ENCODE peak calls at places on chromosomes 11 and 22, in five cellular contexts. Y is mucosa of descending colon, B is right lobe of liver, L is astrocyte, Z is GM13977. D is an unnamed sample.

GRCh38 chr11:33690290-33691050 is 10.2 kb downstream of the C11orf91 start:
- DNase-seq in Y (peak), B (peak), L (peak), Z (no peak), D (peak)

GRCh38 chr11:98194611-98195010 is 826.1 kb upstream of the CNTN5 start:
- DNase-seq in Y (no peak), B (no peak), L (no peak), Z (no peak), D (no peak)

GRCh38 chr11:17267576-17267975 is 9.0 kb upstream of the NUCB2 start:
- DNase-seq in Y (no peak), B (no peak), L (peak), Z (no peak), D (peak)

GRCh38 chr11:15747671-15748070 is 608.7 kb downstream of the SOX6 start:
- DNase-seq in Y (no peak), B (no peak), L (peak), Z (no peak), D (no peak)

GRCh38 chr22:31639640-31640039 is 22.4 kb downstream of the PISD start:
- DNase-seq in Y (peak), B (no peak), L (no peak), Z (no peak), D (no peak)

GRCh38 chr22:49869855-49870712 is 16.4 kb downstream of the ZBED4 start:
- DNase-seq in Y (no peak), B (no peak), L (no peak), Z (no peak), D (no peak)

GRCh38 chr11:20057055-20057943 is 103.0 kb downstream of the DBX1 start:
- DNase-seq in Y (no peak), B (no peak), L (peak), Z (no peak), D (no peak)

GRCh38 chr11:606245-606644 is 9.5 kb downstream of the IRF7 start:
- DNase-seq in Y (peak), B (peak), L (peak), Z (no peak), D (no peak)

GRCh38 chr11:128467610-128468041 is 119.7 kb downstream of the ETS1 start:
- DNase-seq in Y (no peak), B (no peak), L (peak), Z (no peak), D (peak)

GRCh38 chr11:95716266-95716665 is 73.3 kb downstream of the FAM76B start:
- DNase-seq in Y (no peak), B (no peak), L (peak), Z (no peak), D (no peak)

GRCh38 chr11:105786766-105787165 is 176.9 kb downstream of the GRIA4 start:
- DNase-seq in Y (no peak), B (no peak), L (no peak), Z (no peak), D (no peak)

GRCh38 chr11:64250875-64251721 is at the start of gene PLCB3:
- DNase-seq in Y (peak), B (peak), L (no peak), Z (peak), D (no peak)

GRCh38 chr22:50627452-50627913 is 469 bp downstream of the ARSA start:
- DNase-seq in Y (no peak), B (peak), L (no peak), Z (no peak), D (no peak)

GRCh38 chr11:88555018-88555828 is 217.7 kb upstream of the CTSC start:
- DNase-seq in Y (no peak), B (no peak), L (peak), Z (no peak), D (peak)

GRCh38 chr11:117878939-117879475 is 2.5 kb upstream of the FXYD6 start:
- DNase-seq in Y (no peak), B (no peak), L (no peak), Z (no peak), D (no peak)

GRCh38 chr22:22410121-22410520 is 98.4 kb downstream of the ZNF280B start:
- DNase-seq in Y (peak), B (peak), L (no peak), Z (no peak), D (no peak)

GRCh38 chr22:44710474-44711235 is 8.7 kb downstream of the PRR5 start:
- DNase-seq in Y (peak), B (no peak), L (no peak), Z (peak), D (no peak)

GRCh38 chr11:833114-833791 is 501 bp downstream of the CD151 start:
- DNase-seq in Y (peak), B (peak), L (no peak), Z (peak), D (no peak)

GRCh38 chr11:3775761-3776406 is 21.5 kb downstream of the NUP98 start:
- DNase-seq in Y (no peak), B (no peak), L (no peak), Z (no peak), D (no peak)

GRCh38 chr11:96614846-96615245 is 225.0 kb downstream of the JRKL start:
- DNase-seq in Y (no peak), B (no peak), L (no peak), Z (no peak), D (no peak)

GRCh38 chr11:67118801-67119576 is at the start of gene KDM2A:
- DNase-seq in Y (peak), B (peak), L (peak), Z (peak), D (peak)
- TF ChIP-seq CTCF in Y (peak), B (no peak), L (no peak), Z (peak), D (peak)

DNA sequence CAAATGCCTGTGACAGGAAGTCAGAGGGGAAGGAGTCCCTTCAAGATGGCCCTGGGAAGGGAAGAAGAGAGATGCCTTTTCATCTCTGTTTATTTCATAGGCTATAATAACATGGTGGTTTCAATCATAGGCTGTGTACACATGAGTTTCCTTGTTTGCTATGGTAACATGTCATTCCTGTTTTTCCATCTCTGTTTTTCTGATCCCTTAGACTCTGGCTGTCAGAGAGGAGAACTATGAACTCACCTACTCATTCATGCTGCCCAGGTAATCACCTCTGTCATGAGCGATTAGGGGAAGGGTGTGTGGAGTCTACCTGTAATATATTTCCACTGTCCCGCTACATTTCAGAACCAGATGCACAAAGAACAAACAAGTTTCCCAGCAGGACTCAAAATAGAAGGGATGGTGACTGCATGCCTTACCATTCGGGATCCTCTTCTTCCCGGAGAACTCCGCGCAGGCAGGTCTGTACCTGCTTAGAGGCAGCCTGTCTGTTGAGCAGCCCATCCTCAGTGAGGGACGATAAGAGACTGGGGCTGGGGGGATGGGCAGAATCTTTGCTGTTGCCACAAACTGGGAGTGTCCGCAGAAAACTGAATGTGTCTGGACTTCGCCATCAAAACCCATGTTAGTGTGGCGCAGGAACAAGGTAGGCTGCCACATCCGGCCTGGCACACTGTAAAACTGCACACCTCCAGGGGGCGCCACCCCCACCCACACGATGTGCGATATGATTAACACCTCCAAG is 7.1 kb upstream of the PEX26 start:
- DNase-seq in Y (no peak), B (no peak), L (no peak), Z (no peak), D (no peak)
- TF ChIP-seq CTCF in Y (no peak), B (no peak), L (no peak), Z (peak), D (peak)

GRCh38 chr11:120012245-120012644 is 125.7 kb downstream of the TRIM29 start:
- DNase-seq in Y (no peak), B (no peak), L (no peak), Z (no peak), D (no peak)

GRCh38 chr11:120013325-120014250 is 124.3 kb downstream of the TRIM29 start:
- DNase-seq in Y (peak), B (peak), L (peak), Z (peak), D (peak)

GRCh38 chr11:120011836-120012235 is 126.1 kb downstream of the TRIM29 start:
- DNase-seq in Y (no peak), B (no peak), L (no peak), Z (no peak), D (no peak)

GRCh38 chr11:120004723-120005122 is 133.2 kb downstream of the TRIM29 start:
- DNase-seq in Y (no peak), B (no peak), L (no peak), Z (no peak), D (no peak)

GRCh38 chr11:120009938-120010337 is 128.0 kb downstream of the TRIM29 start:
- DNase-seq in Y (no peak), B (no peak), L (no peak), Z (no peak), D (no peak)
- TF ChIP-seq CTCF in Y (no peak), B (no peak), L (no peak), Z (no peak), D (no peak)

GRCh38 chr11:22189660-22190059 is 3.2 kb upstream of the ANO5 start:
- DNase-seq in Y (no peak), B (no peak), L (no peak), Z (no peak), D (no peak)

GRCh38 chr11:22190827-22191463 is 1.9 kb upstream of the ANO5 start:
- DNase-seq in Y (no peak), B (no peak), L (no peak), Z (no peak), D (no peak)

GRCh38 chr11:22193348-22194051 is 615 bp downstream of the ANO5 start:
- DNase-seq in Y (peak), B (peak), L (peak), Z (peak), D (no peak)

GRCh38 chr11:22192642-22193347 is at the start of gene ANO5:
- DNase-seq in Y (peak), B (peak), L (peak), Z (peak), D (no peak)

DNA sequence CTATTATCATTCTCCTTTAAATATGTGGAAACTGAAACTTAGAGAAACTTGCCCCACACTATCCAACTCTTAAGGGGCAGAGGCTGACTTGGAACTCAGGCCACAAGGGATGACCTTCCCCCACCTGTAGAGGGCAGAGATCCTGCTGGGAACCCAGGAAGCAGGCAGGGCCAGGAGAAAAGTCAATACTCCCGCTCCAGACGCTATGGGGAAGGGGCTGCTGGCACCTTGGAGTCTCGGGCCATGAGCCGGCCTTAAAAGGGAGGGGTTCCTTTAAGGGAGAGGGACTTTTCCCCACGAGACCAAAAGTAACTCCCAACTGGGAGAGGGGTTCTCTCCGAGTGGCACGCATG is 620 bp upstream of the ANO5 start:
- DNase-seq in Y (peak), B (peak), L (no peak), Z (peak), D (no peak)
- TF ChIP-seq CTCF in Y (no peak), B (peak), L (no peak), Z (peak), D (no peak)

GRCh38 chr22:38751066-38751421 is 4.8 kb downstream of the SUN2 start:
- DNase-seq in Y (no peak), B (no peak), L (no peak), Z (no peak), D (no peak)
- TF ChIP-seq CTCF in Y (no peak), B (no peak), L (no peak), Z (no peak), D (no peak)

GRCh38 chr11:65433657-65434056 is 11.1 kb downstream of the NEAT1 start:
- DNase-seq in Y (no peak), B (peak), L (no peak), Z (no peak), D (no peak)

GRCh38 chr11:65431452-65432132 is 9.0 kb downstream of the NEAT1 start:
- DNase-seq in Y (no peak), B (no peak), L (peak), Z (no peak), D (peak)

GRCh38 chr11:65434057-65434666 is 11.6 kb downstream of the NEAT1 start:
- DNase-seq in Y (no peak), B (no peak), L (no peak), Z (no peak), D (peak)

GRCh38 chr11:65432133-65432650 is 9.6 kb downstream of the NEAT1 start:
- DNase-seq in Y (no peak), B (no peak), L (no peak), Z (no peak), D (no peak)

GRCh38 chr11:65432686-65433582 is 10.3 kb downstream of the NEAT1 start:
- DNase-seq in Y (no peak), B (no peak), L (no peak), Z (no peak), D (no peak)
- TF ChIP-seq CTCF in Y (no peak), B (peak), L (no peak), Z (peak), D (no peak)

GRCh38 chr11:93128574-93128973 is 69.2 kb downstream of the SLC36A4 start:
- DNase-seq in Y (no peak), B (no peak), L (no peak), Z (no peak), D (no peak)
- TF ChIP-seq CTCF in Y (no peak), B (no peak), L (no peak), Z (no peak), D (no peak)

DNA sequence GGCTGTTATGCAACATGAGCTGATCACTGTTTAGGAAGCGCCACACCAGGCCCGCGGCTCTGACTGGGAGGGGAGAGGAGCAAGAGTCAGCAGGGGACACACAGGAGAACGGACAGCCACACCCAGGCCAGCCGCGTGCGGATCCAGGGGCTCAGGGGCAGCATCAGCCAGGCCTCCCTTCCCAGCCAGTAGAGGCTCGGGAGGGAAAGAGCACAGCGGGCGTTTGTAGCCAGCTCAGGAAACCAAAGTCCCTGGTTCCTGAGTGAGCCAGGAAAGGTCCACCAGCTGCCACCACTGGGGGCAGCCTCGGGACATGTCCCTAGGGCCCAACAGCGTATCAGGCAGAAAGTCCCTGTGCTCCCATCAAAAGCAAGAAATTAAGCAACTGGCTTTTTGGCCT is 71.8 kb upstream of the PITPNB start:
- DNase-seq in Y (no peak), B (peak), L (no peak), Z (peak), D (no peak)
- TF ChIP-seq CTCF in Y (no peak), B (peak), L (peak), Z (peak), D (peak)

DNA sequence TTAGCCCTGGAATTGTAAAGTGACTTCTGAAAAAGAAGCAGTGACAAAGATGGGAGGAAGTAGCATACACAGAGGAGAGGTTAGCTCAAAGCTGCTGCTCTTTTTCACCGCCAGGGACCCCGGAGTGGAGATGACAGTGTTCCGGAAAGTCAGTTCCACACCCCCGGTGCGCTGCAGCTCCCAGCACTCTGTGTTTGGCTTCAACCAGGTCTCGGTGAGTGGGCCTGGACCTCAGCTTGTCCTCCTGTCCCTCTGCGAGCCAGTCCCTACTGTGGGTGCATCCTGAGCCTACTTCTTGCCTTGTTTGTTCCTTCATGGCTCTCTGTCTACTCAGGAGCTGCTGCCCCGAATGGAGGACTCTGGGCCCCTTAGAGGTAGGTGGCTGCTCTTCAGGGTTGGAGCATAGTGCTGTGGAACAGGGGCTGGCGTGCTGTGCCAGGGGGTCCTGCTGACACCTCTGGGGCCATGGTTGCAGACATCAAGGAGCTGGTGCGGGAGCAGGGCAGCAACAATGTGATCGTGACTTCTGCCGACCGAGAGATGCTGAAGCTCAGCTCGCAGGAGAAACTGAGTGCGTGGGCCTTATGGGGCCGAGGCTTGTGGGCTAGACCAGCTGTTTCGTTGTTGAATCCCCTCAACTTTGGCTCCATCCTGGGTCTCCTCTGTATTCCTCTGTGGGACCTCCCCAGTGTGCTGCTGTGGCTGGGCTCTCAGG is 1.7 kb downstream of the PCNX3 start:
- DNase-seq in Y (no peak), B (no peak), L (no peak), Z (no peak), D (no peak)
- TF ChIP-seq CTCF in Y (no peak), B (no peak), L (no peak), Z (no peak), D (no peak)

DNA sequence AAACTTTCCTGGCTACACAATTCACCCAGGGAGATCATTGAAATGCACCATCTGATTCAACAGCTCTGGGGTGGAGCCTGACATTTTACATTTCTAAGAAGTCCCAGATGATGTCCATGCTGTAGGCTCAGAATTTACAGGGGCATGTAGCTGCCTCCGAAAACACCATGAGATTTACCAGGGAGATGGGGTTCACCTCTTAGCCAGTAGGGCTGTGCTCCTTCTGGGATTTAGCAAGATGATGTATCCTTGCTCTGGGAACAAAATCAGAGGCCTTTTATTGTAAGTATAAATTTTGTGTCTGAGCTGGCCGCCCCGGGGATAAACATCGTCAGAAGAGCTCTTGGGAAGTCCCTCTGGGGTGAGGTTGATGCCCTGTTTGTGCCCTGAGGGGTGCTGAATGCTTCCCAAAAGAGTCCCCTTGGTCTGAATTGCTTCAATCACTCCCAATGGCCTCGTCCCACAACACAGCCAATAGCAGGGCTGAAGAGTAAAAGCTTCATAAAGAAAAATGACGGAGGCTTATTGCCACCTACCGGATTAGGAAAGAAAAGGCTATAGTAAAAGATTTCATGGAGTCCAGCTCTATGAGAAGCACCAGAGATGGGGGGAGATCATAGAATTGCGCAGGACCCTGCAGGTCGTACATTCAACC is 33.4 kb upstream of the API5 start:
- DNase-seq in Y (no peak), B (no peak), L (no peak), Z (peak), D (no peak)
- TF ChIP-seq CTCF in Y (no peak), B (no peak), L (peak), Z (peak), D (peak)